ENCODE peak calls at places on chromosome 6, in five cellular contexts. U is breast epithelium, X is prostate gland, V is spleen, Q is HCT116. E is an unnamed sample. For H3K4me1, the result is how much of the 10 kb centered on the place peaks cover.

GRCh38 chr6:146127447-146128215 is 98.8 kb downstream of the GRM1 start:
- DNase-seq in U (no peak), V (no peak), Q (no peak), X (no peak), E (no peak)

GRCh38 chr6:168116975-168117899 is 38.2 kb upstream of the FRMD1 start:
- DNase-seq in Q (no peak), V (peak), U (no peak), X (no peak), E (no peak)

GRCh38 chr6:79984261-79984660 is 20.2 kb upstream of the TTK start:
- DNase-seq in V (no peak), X (peak), U (no peak), Q (peak), E (no peak)

GRCh38 chr6:125623085-125623484 is 126.3 kb upstream of the HEY2 start:
- DNase-seq in V (no peak), U (no peak), X (no peak), Q (no peak), E (no peak)

GRCh38 chr6:121499666-121500065 is 64.2 kb downstream of the GJA1 start:
- DNase-seq in U (no peak), V (no peak), Q (no peak), X (no peak), E (no peak)

GRCh38 chr6:137277971-137278602 is 58.9 kb upstream of the IFNGR1 start:
- DNase-seq in X (no peak), Q (peak), V (no peak), U (no peak), E (no peak)

GRCh38 chr6:121849477-121849876 is 414.0 kb downstream of the GJA1 start:
- DNase-seq in U (peak), V (no peak), X (peak), Q (peak), E (no peak)

GRCh38 chr6:148890091-148890490 is 143.3 kb downstream of the UST start:
- DNase-seq in V (no peak), X (no peak), Q (no peak), U (no peak), E (peak)

GRCh38 chr6:43628392-43629103 is 516 bp downstream of the GTPBP2 start:
- DNase-seq in V (no peak), U (peak), X (peak), Q (peak), E (no peak)

GRCh38 chr6:4224082-4224978 is 89.0 kb upstream of the ECI2 start:
- DNase-seq in U (no peak), V (no peak), Q (no peak), X (no peak), E (no peak)

GRCh38 chr6:49787176-49787575 is at the start of gene PGK2:
- DNase-seq in X (no peak), V (no peak), U (no peak), Q (peak), E (no peak)

GRCh38 chr6:155088856-155089255 is 93.7 kb downstream of the TIAM2 start:
- DNase-seq in Q (no peak), V (no peak), X (no peak), U (no peak), E (no peak)
- TF ChIP-seq POLR2AphosphoS5 in Q (no peak), V (no peak), X (no peak), U (no peak), E (no peak)

GRCh38 chr6:154352898-154353585 is 3.6 kb downstream of the IPCEF1 start:
- DNase-seq in X (no peak), U (no peak), Q (no peak), V (no peak), E (no peak)
- H3K4me1 ChIP-seq in X (under half), U (under half), Q (under half), V (under half), E (under half)

GRCh38 chr6:36676142-36677058 is 2.1 kb upstream of the CDKN1A start:
- DNase-seq in Q (no peak), V (peak), X (peak), U (peak), E (no peak)

GRCh38 chr6:36677059-36677749 is 1.3 kb upstream of the CDKN1A start:
- DNase-seq in U (no peak), Q (no peak), V (peak), X (peak), E (no peak)

GRCh38 chr6:36673882-36674281 is 4.6 kb upstream of the CDKN1A start:
- DNase-seq in V (no peak), U (no peak), X (no peak), Q (no peak), E (no peak)

GRCh38 chr6:36677753-36678487 is 594 bp upstream of the CDKN1A start:
- DNase-seq in U (no peak), X (no peak), Q (no peak), V (peak), E (no peak)

DNA sequence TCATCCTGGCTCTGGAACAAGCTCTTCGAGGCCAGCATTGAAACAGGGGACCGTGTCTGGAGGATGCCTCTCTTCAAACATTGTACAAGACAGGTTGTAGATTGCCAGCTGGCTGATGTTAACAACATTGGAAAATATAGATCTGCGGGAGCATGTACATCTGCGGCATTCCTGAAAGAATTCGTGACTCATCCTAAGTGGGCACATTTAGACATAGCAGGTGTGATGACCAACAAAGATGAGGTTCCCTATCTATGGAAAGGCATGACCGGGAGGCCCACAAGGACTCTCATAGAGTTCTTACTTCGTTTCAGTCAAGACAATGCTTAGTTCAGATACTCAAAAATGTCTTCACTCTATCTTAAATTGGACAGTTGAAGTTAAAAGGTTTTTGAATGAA is 3.6 kb upstream of the CDKN1A start:
- DNase-seq in Q (no peak), X (no peak), V (no peak), U (no peak), E (no peak)
- H3K27ac ChIP-seq in Q (no peak), X (no peak), V (no peak), U (no peak), E (no peak)

DNA sequence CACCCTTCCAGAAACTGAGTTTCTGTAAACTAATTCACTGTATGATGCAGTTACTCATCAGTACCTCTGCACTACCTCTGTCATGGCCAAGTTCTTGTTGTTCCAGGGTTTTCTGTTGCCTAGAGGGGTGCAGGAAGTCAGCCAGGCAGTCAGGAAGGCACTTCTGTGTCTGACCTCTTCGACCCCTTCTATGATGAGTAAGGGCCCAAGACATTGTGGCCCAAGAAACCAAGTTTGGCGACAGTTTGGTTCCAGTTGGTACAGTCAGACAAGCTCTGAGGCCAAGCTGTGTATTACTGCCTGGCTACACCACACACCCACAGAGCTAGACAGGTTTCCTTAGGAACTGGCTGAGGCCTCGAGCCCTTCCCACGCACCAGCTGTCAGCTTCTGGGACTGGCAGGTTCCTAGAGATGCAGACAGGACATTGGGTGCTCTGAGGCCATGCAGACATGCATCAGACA is 41.2 kb downstream of the TRAF3IP2 start:
- DNase-seq in V (no peak), U (peak), Q (no peak), X (no peak), E (no peak)
- TF ChIP-seq POLR2AphosphoS5 in V (peak), U (peak), Q (no peak), X (no peak), E (peak)

GRCh38 chr6:87718662-87719433 is 16.8 kb upstream of the AKIRIN2 start:
- DNase-seq in Q (no peak), X (no peak), U (no peak), V (no peak), E (no peak)
- H3K4me1 ChIP-seq in Q (under half), X (under half), U (under half), V (under half), E (under half)

DNA sequence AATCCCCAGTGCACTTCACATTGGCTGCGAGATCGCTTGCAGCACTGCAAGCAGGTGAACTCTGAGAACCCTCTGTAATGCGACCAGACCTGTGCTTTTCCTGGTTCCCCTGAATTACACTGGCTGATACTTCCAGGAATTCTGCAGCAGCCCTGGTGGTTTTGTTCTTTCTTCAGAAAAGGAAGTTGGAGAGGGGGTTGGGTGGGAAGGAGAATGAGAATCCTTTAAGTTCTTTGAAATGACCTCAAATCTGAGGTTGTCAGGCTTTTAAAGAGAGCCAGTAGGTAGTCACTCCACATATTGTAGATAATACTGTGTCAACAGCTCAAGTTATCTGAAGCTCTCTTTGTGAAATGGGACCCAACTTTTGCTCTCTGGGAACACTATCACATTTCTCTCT is 62.4 kb downstream of the GCNT2 start:
- DNase-seq in Q (no peak), U (no peak), X (no peak), V (no peak), E (no peak)
- H3K27ac ChIP-seq in Q (no peak), U (no peak), X (peak), V (no peak), E (no peak)

GRCh38 chr6:30912746-30913520 is 1.1 kb upstream of the VARS2 start:
- DNase-seq in X (no peak), Q (no peak), V (no peak), U (no peak), E (no peak)
- TF ChIP-seq POLR2AphosphoS5 in X (no peak), Q (no peak), V (no peak), U (no peak), E (no peak)

DNA sequence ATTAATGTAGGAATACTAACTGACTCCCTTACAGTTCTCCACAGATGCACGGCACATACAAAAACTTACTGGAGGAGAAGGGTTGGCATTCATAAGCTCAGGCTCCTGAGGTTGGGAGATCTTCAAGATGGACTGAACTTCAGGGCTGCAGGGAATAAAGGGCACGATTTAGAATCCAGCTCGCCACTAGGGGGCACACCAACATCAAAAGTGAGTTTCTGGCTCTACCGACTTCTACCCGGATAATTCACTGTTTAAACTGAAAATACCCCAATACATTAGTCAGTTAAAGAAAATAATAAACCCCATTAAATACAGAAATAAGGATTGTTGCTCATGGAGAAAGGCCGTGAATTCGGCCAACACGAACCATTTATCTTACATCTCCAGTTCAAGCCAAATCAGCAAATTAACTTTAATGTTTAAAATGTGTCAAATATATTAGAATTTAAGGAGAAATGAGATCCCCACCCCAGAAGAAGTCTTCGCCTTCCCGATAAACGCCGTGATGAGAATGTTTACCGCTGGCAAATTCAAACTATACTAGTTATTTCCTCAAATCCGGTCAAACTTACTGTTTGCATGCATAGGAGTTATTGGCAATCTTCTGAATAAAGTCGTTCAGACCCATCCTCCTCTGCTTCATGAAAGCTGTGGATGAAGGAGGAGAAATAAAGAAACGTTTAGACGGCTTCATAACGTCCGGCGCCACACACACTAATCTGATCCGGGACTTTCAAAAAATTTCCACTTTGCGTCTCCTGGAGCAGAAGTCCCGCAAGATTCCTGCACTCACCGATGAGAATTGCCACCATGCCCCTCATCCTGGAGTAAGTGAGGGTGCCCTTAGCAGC is 121.7 kb upstream of the SLC2A12 start:
- DNase-seq in V (peak), Q (peak), X (peak), U (peak), E (peak)
- H3K4me1 ChIP-seq in V (half or more), Q (under half), X (under half), U (under half), E (under half)